ENCODE peak calls at places on chromosomes 16 and 17, in nine cellular contexts. Y, P, L, N, T, F, E, W and Z are unnamed samples.

GRCh38 chr17:46212634-46213435 is 19.6 kb upstream of the KANSL1 start:
- DNase-seq in L (peak; percentile 66), F (peak; percentile 47), E (no peak), N (peak; percentile 72), P (peak; percentile 33), W (no peak), Y (peak; percentile 78), T (peak; percentile 68), Z (peak; percentile 81)

GRCh38 chr17:412211-413015 is 59.8 kb upstream of the RPH3AL start:
- DNase-seq in E (no peak), P (peak; percentile 54), L (peak; percentile 75), Y (peak; percentile 25), T (peak; percentile 34), N (peak; percentile 59), W (peak; percentile 67), F (peak; percentile 41), Z (no peak)

GRCh38 chr17:35743911-35744328 is 9.1 kb downstream of the GAS2L2 start:
- DNase-seq in P (no peak), T (no peak), Y (peak; percentile 51), F (peak; percentile 77), E (peak; percentile 82), W (peak; percentile 60), L (no peak), N (peak; percentile 26), Z (peak; percentile 39)

GRCh38 chr16:976389-976931 is 5.1 kb upstream of the SOX8 start:
- DNase-seq in E (no peak), Y (no peak), P (no peak), F (no peak), W (no peak), N (no peak), L (no peak), T (no peak), Z (no peak)

GRCh38 chr17:51224615-51225262 is 35.1 kb downstream of the MBTD1 start:
- DNase-seq in T (no peak), P (no peak), N (no peak), W (no peak), F (no peak), Y (no peak), E (no peak), L (no peak), Z (no peak)

GRCh38 chr16:69741519-69741918 is 13.2 kb downstream of the NOB1 start:
- DNase-seq in Y (no peak), N (peak; percentile 51), P (no peak), L (no peak), F (peak; percentile 23), E (no peak), T (no peak), W (no peak), Z (no peak)

GRCh38 chr16:11557811-11558210 is 28.9 kb downstream of the LITAF start:
- DNase-seq in P (no peak), N (no peak), Y (no peak), T (peak; percentile 64), L (no peak), E (peak; percentile 44), F (no peak), W (no peak), Z (no peak)

GRCh38 chr16:24999088-24999670 is 16.0 kb downstream of the ARHGAP17 start:
- DNase-seq in N (no peak), P (no peak), E (no peak), W (no peak), Y (no peak), F (no peak), T (no peak), L (no peak), Z (no peak)

GRCh38 chr16:30521873-30522641 is 4.3 kb downstream of the ZNF768 start:
- DNase-seq in F (no peak), T (no peak), W (no peak), E (no peak), N (no peak), L (no peak), Y (no peak), P (no peak), Z (no peak)

GRCh38 chr17:35537569-35538209 is at the start of gene SLFN12L:
- DNase-seq in F (no peak), N (no peak), T (no peak), W (no peak), E (no peak), Y (no peak), P (no peak), L (peak; percentile 94), Z (no peak)

GRCh38 chr17:74453665-74454196 is 12.7 kb upstream of the CD300A start:
- DNase-seq in T (no peak), W (peak; percentile 88), L (peak; percentile 82), P (no peak), F (peak; percentile 90), Y (peak; percentile 80), E (no peak), N (no peak), Z (no peak)

GRCh38 chr17:39739885-39740356 is 2.2 kb downstream of the GRB7 start:
- DNase-seq in F (no peak), W (no peak), P (no peak), T (no peak), N (no peak), E (no peak), L (no peak), Y (no peak), Z (no peak)

GRCh38 chr16:19213885-19214284 is 45.8 kb downstream of the SYT17 start:
- DNase-seq in E (no peak), W (no peak), P (no peak), T (no peak), L (no peak), Y (no peak), N (no peak), F (no peak), Z (no peak)

GRCh38 chr17:14301761-14302401 is 1.0 kb downstream of the HS3ST3B1 start:
- DNase-seq in Y (peak; percentile 51), N (peak; percentile 63), P (peak; percentile 30), W (peak; percentile 83), F (no peak), T (no peak), E (no peak), L (peak; percentile 77), Z (no peak)

GRCh38 chr17:50111687-50112655 is 16.8 kb downstream of the PDK2 start:
- DNase-seq in E (no peak), F (no peak), P (no peak), N (no peak), T (peak; percentile 33), Y (no peak), W (no peak), L (no peak), Z (no peak)

GRCh38 chr17:39229274-39229913 is 3.6 kb upstream of the STAC2 start:
- DNase-seq in P (no peak), L (no peak), N (peak; percentile 47), T (no peak), Y (no peak), F (peak; percentile 96), E (no peak), W (no peak), Z (no peak)

GRCh38 chr17:4950075-4950756 is 703 bp upstream of the ENO3 start:
- DNase-seq in P (no peak), W (peak; percentile 79), F (no peak), L (peak; percentile 53), T (no peak), Y (no peak), E (peak; percentile 90), N (no peak), Z (peak; percentile 83)

GRCh38 chr17:19410875-19411291 is at the start of gene RNF112:
- DNase-seq in P (no peak), T (peak; percentile 67), N (no peak), E (peak; percentile 86), F (no peak), Y (no peak), L (no peak), W (no peak), Z (no peak)

GRCh38 chr16:69143116-69143515 is 10.7 kb downstream of the UTP4 start:
- DNase-seq in Y (no peak), L (no peak), N (no peak), E (no peak), W (no peak), T (no peak), F (no peak), P (no peak), Z (no peak)

GRCh38 chr16:30049871-30050270 is 15.7 kb upstream of the ALDOA start:
- DNase-seq in W (no peak), N (no peak), F (no peak), Y (no peak), P (no peak), E (peak; percentile 67), L (no peak), T (peak; percentile 50), Z (no peak)

GRCh38 chr16:14182999-14183398 is 111.9 kb downstream of the MRTFB start:
- DNase-seq in W (no peak), T (no peak), N (no peak), P (no peak), F (no peak), L (no peak), E (no peak), Y (no peak), Z (no peak)

GRCh38 chr16:53949716-53950410 is 245.9 kb downstream of the FTO start:
- DNase-seq in N (peak; percentile 17), T (no peak), F (no peak), P (no peak), L (no peak), Y (peak; percentile 16), E (no peak), W (no peak), Z (no peak)